ENCODE peak calls at places on chromosomes 3 and 15, in seven cellular contexts. E is anterior cingulate cortex; U is activated CD4-positive, alpha-beta T cell treated with anti-CD3 and anti-CD28 coated beads, Interleukin-2, amount 50 U/mL, for 1 hour; I is stimulated activated CD8-positive, alpha-beta memory T cell treated with anti-CD3 and anti-CD28 coated beads, Interleukin-4, amount 100 ng/mL, for 1 hour; R is astrocyte of the spinal cord; B is neuronal stem cell; Y is left colon. X is an unnamed sample.

GRCh38 chr3:63193647-63194046 is 84.5 kb upstream of the SYNPR start:
- DNase-seq in E (no peak), U (no peak), I (no peak), R (peak), B (peak), Y (no peak), X (peak)

GRCh38 chr3:105837143-105837740 is 31.6 kb downstream of the CBLB start:
- DNase-seq in E (no peak), U (no peak), I (no peak), R (peak), B (no peak), Y (no peak), X (no peak)

GRCh38 chr3:16885588-16885903 is 791 bp downstream of the PLCL2 start:
- DNase-seq in E (no peak), U (no peak), I (no peak), R (no peak), B (no peak), Y (no peak), X (no peak)

GRCh38 chr3:60935709-60936108 is 315.5 kb downstream of the FHIT start:
- DNase-seq in E (no peak), U (no peak), I (no peak), R (peak), B (no peak), Y (no peak), X (peak)

GRCh38 chr15:67548862-67549651 is 6.6 kb downstream of the MAP2K5 start:
- DNase-seq in E (peak), U (no peak), I (no peak), R (peak), B (peak), Y (peak), X (no peak)

GRCh38 chr15:68208641-68209240 is 3.6 kb upstream of the CALML4 start:
- DNase-seq in E (no peak), U (no peak), I (no peak), R (no peak), B (no peak), Y (no peak), X (no peak)

GRCh38 chr3:28122227-28122626 is 119.2 kb upstream of the CMC1 start:
- DNase-seq in E (no peak), U (no peak), I (no peak), R (peak), B (no peak), Y (no peak), X (no peak)

GRCh38 chr15:101539492-101539891 is 50.0 kb upstream of the PCSK6 start:
- DNase-seq in E (no peak), U (no peak), I (no peak), R (no peak), B (no peak), Y (no peak), X (no peak)

GRCh38 chr3:61248496-61248895 is 2.8 kb downstream of the FHIT start:
- DNase-seq in E (no peak), U (no peak), I (no peak), R (no peak), B (no peak), Y (no peak), X (no peak)

X was measured in iris pigment epithelial cell.